ENCODE peak calls at places on chromosomes 7 and 10, in five cellular contexts. L is colonic mucosa, Z is body of pancreas, A is heart right ventricle, M is cardiac muscle cell. Q is an unnamed sample.

GRCh38 chr7:87094322-87094721 is 34.9 kb upstream of the ELAPOR2 start:
- DNase-seq in Z (no peak), M (no peak), L (no peak), A (no peak), Q (peak; percentile 56)

GRCh38 chr7:67100956-67101361 is 104.3 kb downstream of the TYW1 start:
- DNase-seq in Z (no peak), A (no peak), L (peak; percentile 34), M (peak; percentile 26), Q (no peak)

GRCh38 chr7:97694355-97694754 is 37.5 kb upstream of the TAC1 start:
- DNase-seq in L (no peak), A (no peak), M (no peak), Z (no peak), Q (no peak)

GRCh38 chr10:96758423-96758822 is 38.1 kb upstream of the PIK3AP1 start:
- DNase-seq in A (peak; percentile 12), M (no peak), Z (no peak), L (no peak), Q (no peak)

GRCh38 chr10:43606323-43607198 is at the start of gene ZNF485:
- DNase-seq in M (peak; percentile 81), Z (peak; percentile 74), L (peak; percentile 68), A (peak; percentile 70), Q (peak; percentile 69)

GRCh38 chr10:63071145-63071544 is 62.0 kb upstream of the NRBF2 start:
- DNase-seq in Z (no peak), M (no peak), A (no peak), L (no peak), Q (peak; percentile 64)

GRCh38 chr7:133024604-133025003 is 57.3 kb downstream of the CHCHD3 start:
- DNase-seq in L (no peak), Z (no peak), A (no peak), M (no peak), Q (no peak)

GRCh38 chr10:110883924-110884323 is 12.2 kb downstream of the PDCD4 start:
- DNase-seq in L (no peak), Z (no peak), A (no peak), M (no peak), Q (peak; percentile 67)

GRCh38 chr7:147419001-147419400 is 1171.6 kb upstream of the C7orf33 start:
- DNase-seq in A (no peak), M (no peak), L (no peak), Z (no peak), Q (no peak)

GRCh38 chr10:79387466-79387973 is 40.3 kb downstream of the PPIF start:
- DNase-seq in A (no peak), Z (no peak), M (no peak), L (no peak), Q (no peak)

GRCh38 chr7:149773446-149774236 is at the start of gene ZNF467:
- DNase-seq in M (peak; percentile 68), A (peak; percentile 85), L (peak; percentile 74), Z (peak; percentile 88), Q (peak; percentile 28)

GRCh38 chr7:129433823-129434171 is 435 bp upstream of the STRIP2 start:
- DNase-seq in M (no peak), Z (no peak), A (no peak), L (no peak), Q (peak; percentile 54)

GRCh38 chr7:45660201-45660900 is 86.2 kb downstream of the ADCY1 start:
- DNase-seq in M (no peak), A (no peak), L (no peak), Z (no peak), Q (no peak)

GRCh38 chr10:52451817-52452216 is 137.7 kb downstream of the DKK1 start:
- DNase-seq in A (no peak), M (no peak), Z (no peak), L (no peak), Q (peak; percentile 100)

GRCh38 chr10:88113232-88113631 is 249.8 kb downstream of the PTEN start:
- DNase-seq in L (no peak), A (peak; percentile 33), M (no peak), Z (no peak), Q (no peak)

GRCh38 chr7:47361229-47361628 is 220.7 kb downstream of the TNS3 start:
- DNase-seq in M (no peak), A (no peak), Z (no peak), L (no peak), Q (no peak)

GRCh38 chr10:34641147-34641912 is 173.8 kb downstream of the PARD3 start:
- DNase-seq in A (no peak), L (peak; percentile 37), Z (no peak), M (no peak), Q (no peak)

GRCh38 chr7:139915301-139915863 is 86.3 kb downstream of the TBXAS1 start:
- DNase-seq in A (no peak), Z (no peak), M (no peak), L (no peak), Q (peak; percentile 71)

GRCh38 chr10:124534231-124534798 is 72.7 kb downstream of the LHPP start:
- DNase-seq in L (no peak), A (no peak), Z (no peak), M (peak; percentile 32), Q (no peak)

GRCh38 chr10:88116491-88116890 is 253.1 kb downstream of the PTEN start:
- DNase-seq in Z (no peak), A (no peak), L (no peak), M (no peak), Q (no peak)

GRCh38 chr10:88477343-88478085 is 105.6 kb downstream of the RNLS start:
- DNase-seq in M (no peak), A (no peak), Z (no peak), L (no peak), Q (no peak)

GRCh38 chr7:102891693-102892261 is 21.0 kb upstream of the LRRC17 start:
- DNase-seq in A (peak; percentile 35), L (no peak), M (no peak), Z (peak; percentile 41), Q (peak; percentile 90)

GRCh38 chr7:98470131-98470985 is 69.5 kb upstream of the BAIAP2L1 start:
- DNase-seq in Z (peak; percentile 95), A (no peak), L (peak; percentile 78), M (peak; percentile 80), Q (peak; percentile 26)

GRCh38 chr10:119516381-119517234 is 25.9 kb downstream of the RGS10 start:
- DNase-seq in A (no peak), Z (no peak), L (no peak), M (peak; percentile 19), Q (peak; percentile 59)

GRCh38 chr10:75398238-75398629 is 3.3 kb downstream of the ZNF503 start:
- DNase-seq in Z (no peak), A (no peak), M (no peak), L (no peak), Q (peak; percentile 60)

GRCh38 chr7:34837316-34837715 is 179.3 kb downstream of the NPSR1 start:
- DNase-seq in Z (no peak), L (no peak), A (no peak), M (no peak), Q (peak; percentile 45)

GRCh38 chr10:103693070-103693811 is 162.1 kb downstream of the SH3PXD2A start:
- DNase-seq in M (peak; percentile 52), A (no peak), Z (peak; percentile 43), L (peak; percentile 57), Q (no peak)

GRCh38 chr10:16941067-16941466 is 123.8 kb upstream of the RSU1 start:
- DNase-seq in M (no peak), L (no peak), A (no peak), Z (no peak), Q (no peak)

GRCh38 chr10:110083884-110084283 is 76.1 kb downstream of the ADD3 start:
- DNase-seq in Z (no peak), L (no peak), A (no peak), M (no peak), Q (peak; percentile 34)

GRCh38 chr7:118214051-118214832 is 10.3 kb upstream of the ANKRD7 start:
- DNase-seq in L (peak; percentile 64), M (no peak), Z (peak; percentile 90), A (peak; percentile 56), Q (no peak)
- H3K4me3 ChIP-seq in L (peak overlapping the region; percentile 39), M (no peak overlapping the region), Z (peak overlapping the region; percentile 51), A (peak overlapping the region; percentile 60), Q (no peak overlapping the region)

GRCh38 chr7:158312789-158313188 is 274.8 kb downstream of the PTPRN2 start:
- DNase-seq in Z (no peak), M (no peak), L (no peak), A (no peak), Q (no peak)

GRCh38 chr7:158315326-158315725 is 272.3 kb downstream of the PTPRN2 start:
- DNase-seq in M (no peak), A (no peak), Z (no peak), L (no peak), Q (no peak)

GRCh38 chr7:158313931-158314330 is 273.7 kb downstream of the PTPRN2 start:
- DNase-seq in A (no peak), M (no peak), Z (no peak), L (no peak), Q (no peak)

GRCh38 chr7:158315881-158316280 is 271.7 kb downstream of the PTPRN2 start:
- DNase-seq in L (no peak), A (no peak), Z (no peak), M (no peak), Q (no peak)

DNA sequence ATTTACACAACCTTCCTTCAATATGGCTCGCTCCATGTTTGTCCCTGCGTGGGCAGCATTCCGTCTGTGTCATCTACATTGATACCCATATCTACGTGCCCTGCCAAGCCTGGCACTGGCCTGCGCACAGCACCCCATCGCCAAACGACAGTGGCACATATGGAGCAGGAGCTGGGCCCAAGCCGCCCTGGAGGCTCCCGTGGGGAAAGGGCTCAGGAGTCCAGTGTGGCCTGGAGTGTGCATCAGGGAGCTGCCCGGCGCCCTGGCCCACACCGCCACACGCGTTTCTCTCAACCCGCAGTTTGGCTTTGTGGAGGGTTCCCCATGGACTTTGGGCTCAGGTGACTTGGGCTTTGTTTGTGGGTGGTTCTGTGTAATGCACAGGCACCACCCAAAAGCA is 273.2 kb downstream of the PTPRN2 start:
- DNase-seq in M (no peak), L (no peak), A (no peak), Z (no peak), Q (no peak)
- H3K9me3 ChIP-seq in M (no peaks in the 10 kb centered on the region), L (no peaks in the 10 kb centered on the region), A (no peaks in the 10 kb centered on the region), Z (no peaks in the 10 kb centered on the region), Q (no peaks in the 10 kb centered on the region)

GRCh38 chr7:56062382-56062781 is 1.7 kb upstream of the SUMF2 start:
- DNase-seq in A (no peak), L (no peak), Z (no peak), M (no peak), Q (peak; percentile 69)

GRCh38 chr7:56063882-56064625 is at the start of gene SUMF2:
- DNase-seq in Z (peak; percentile 93), A (peak; percentile 93), L (peak; percentile 93), M (peak; percentile 97), Q (peak; percentile 85)

DNA sequence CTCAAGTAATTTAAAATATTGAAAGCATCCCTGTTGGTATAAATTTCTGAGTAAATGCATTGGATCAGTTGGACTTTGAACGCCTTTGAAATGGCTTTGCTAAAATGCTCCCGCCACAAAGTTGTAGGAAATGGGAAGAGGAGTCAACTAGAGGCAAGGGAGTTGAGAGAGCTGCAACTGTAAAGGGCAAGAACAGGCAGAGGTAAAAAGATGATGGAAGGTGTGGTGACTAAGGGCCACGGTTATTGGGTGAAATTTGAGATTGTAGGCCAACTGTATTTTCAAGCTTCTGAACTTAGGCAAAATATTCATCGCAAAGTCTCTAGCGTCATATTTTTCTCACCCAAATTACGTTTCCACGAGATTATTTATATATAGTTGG is 595 bp upstream of the SUMF2 start:
- DNase-seq in A (no peak), Z (no peak), M (no peak), L (no peak), Q (peak; percentile 27)
- H3K4me3 ChIP-seq in A (peak overlapping the region; percentile 70), Z (no peak overlapping the region), M (peak overlapping the region; percentile 79), L (peak overlapping the region; percentile 57), Q (peak overlapping the region; percentile 94)

DNA sequence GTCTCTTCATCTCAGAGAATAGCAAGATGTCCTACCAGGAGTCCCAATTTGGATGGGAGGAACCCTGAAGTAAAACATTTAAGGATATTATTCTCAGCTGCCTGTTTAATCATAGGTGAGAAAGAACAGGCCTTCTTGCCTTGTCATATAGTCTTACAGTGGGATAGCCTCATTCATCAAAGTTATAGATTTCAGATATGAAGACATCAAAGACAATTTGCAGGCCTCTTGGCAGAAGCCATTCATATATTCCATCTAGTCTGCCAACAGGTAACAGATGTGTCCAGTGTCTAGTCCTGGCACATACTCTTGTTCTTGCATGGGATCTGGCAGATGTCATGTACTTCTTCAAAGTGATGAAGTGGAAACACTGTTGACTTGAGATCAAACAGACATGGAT is 601.3 kb upstream of the GHITM start:
- DNase-seq in Z (no peak), A (no peak), M (no peak), L (no peak), Q (no peak)
- H3K9me3 ChIP-seq in Z (no peaks in the 10 kb centered on the region), A (no peaks in the 10 kb centered on the region), M (no peaks in the 10 kb centered on the region), L (no peaks in the 10 kb centered on the region), Q (no peaks in the 10 kb centered on the region)